ENCODE peak calls at places on chromosome 1, in ten cellular contexts. C, I, E, Y, K, M, Q, Z, V and R are unnamed samples.

GRCh38 chr1:217953922-217954321 is 322.8 kb downstream of the SPATA17 start:
- DNase-seq in Q (no peak), E (no peak), I (no peak), V (no peak), Z (no peak), Y (peak), K (no peak), M (no peak), C (no peak), R (no peak)

GRCh38 chr1:100461222-100461621 is 76.7 kb upstream of the GPR88 start:
- DNase-seq in E (no peak), Z (no peak), I (no peak), K (no peak), Q (no peak), V (no peak), Y (no peak), C (no peak), M (no peak), R (no peak)

GRCh38 chr1:3578433-3578805 is 32.9 kb downstream of the MEGF6 start:
- DNase-seq in E (no peak), Z (no peak), M (no peak), V (no peak), I (no peak), C (no peak), K (no peak), Q (no peak), Y (no peak), R (no peak)

GRCh38 chr1:22351757-22352080 is 99.9 kb upstream of the ZBTB40 start:
- DNase-seq in V (no peak), Q (no peak), I (no peak), M (no peak), E (no peak), Y (no peak), C (no peak), K (no peak), Z (no peak), R (no peak)

GRCh38 chr1:177948336-177948972 is 21.4 kb downstream of the SEC16B start:
- DNase-seq in Q (peak), C (peak), V (peak), M (peak), Z (peak), I (peak), K (no peak), E (peak), Y (peak), R (peak)

GRCh38 chr1:223022641-223023473 is 120.2 kb downstream of the TLR5 start:
- DNase-seq in E (no peak), Z (no peak), I (no peak), K (no peak), Q (no peak), C (no peak), V (no peak), Y (peak), M (no peak), R (no peak)

GRCh38 chr1:217343907-217344306 is 287.0 kb downstream of the GPATCH2 start:
- DNase-seq in Q (no peak), C (no peak), K (no peak), M (no peak), I (no peak), E (no peak), V (no peak), Z (no peak), Y (no peak), R (no peak)

GRCh38 chr1:203720253-203720652 is 44.7 kb upstream of the LAX1 start:
- DNase-seq in M (no peak), V (no peak), I (no peak), Y (no peak), C (no peak), K (no peak), Z (no peak), Q (no peak), E (no peak), R (no peak)

GRCh38 chr1:233168384-233168783 is 127.1 kb downstream of the PCNX2 start:
- DNase-seq in I (no peak), C (no peak), Y (peak), Q (no peak), E (no peak), K (no peak), M (no peak), V (no peak), Z (no peak), R (no peak)

GRCh38 chr1:16208270-16208987 is 4.0 kb downstream of the ARHGEF19 start:
- DNase-seq in Y (peak), V (peak), Q (no peak), Z (peak), K (no peak), E (no peak), M (no peak), C (no peak), I (no peak), R (no peak)

GRCh38 chr1:8097077-8097799 is 71.1 kb upstream of the ERRFI1 start:
- DNase-seq in Q (no peak), E (peak), Y (peak), K (peak), C (no peak), Z (peak), I (peak), V (peak), M (no peak), R (peak)

GRCh38 chr1:203361843-203362524 is 11.1 kb upstream of the FMOD start:
- DNase-seq in Q (no peak), K (no peak), M (no peak), Z (no peak), I (no peak), C (no peak), V (peak), Y (peak), E (no peak), R (no peak)

GRCh38 chr1:152623203-152623844 is 421 bp upstream of the LCE3A start:
- DNase-seq in Q (no peak), Z (no peak), E (peak), I (no peak), V (no peak), Y (no peak), K (no peak), C (peak), M (no peak), R (no peak)

GRCh38 chr1:47761201-47761930 is 235.8 kb downstream of the TRABD2B start:
- DNase-seq in E (no peak), K (no peak), V (no peak), Z (no peak), C (no peak), M (no peak), Y (no peak), I (no peak), Q (no peak), R (no peak)